ENCODE peak calls at places on chromosomes 5 and 9, in four cellular contexts. One of them, this sample, is unnamed. For H3K4me1 and H3K27me3, the result is how much of the 10 kb centered on the place peaks cover.

GRCh38 chr9:111926421-111926875 is 29.8 kb downstream of the UGCG start:
- DNase-seq in cardiac muscle cell: no peak
- DNase-seq in IMR-90: peak
- DNase-seq in GM23248: no peak
- DNase-seq in this sample: peak

GRCh38 chr5:90965110-90965676 is 406.6 kb downstream of the ADGRV1 start:
- DNase-seq in GM23248: no peak
- DNase-seq in cardiac muscle cell: no peak
- DNase-seq in IMR-90: no peak
- DNase-seq in this sample: no peak

GRCh38 chr5:74130141-74130897 is 504.3 kb downstream of the ARHGEF28 start:
- DNase-seq in IMR-90: no peak
- DNase-seq in cardiac muscle cell: no peak
- DNase-seq in GM23248: no peak
- DNase-seq in this sample: no peak

GRCh38 chr5:53063176-53063575 is 46.4 kb downstream of the MOCS2 start:
- DNase-seq in IMR-90: peak
- DNase-seq in cardiac muscle cell: no peak
- DNase-seq in GM23248: peak
- DNase-seq in this sample: no peak

GRCh38 chr9:96256800-96257199 is 45.2 kb downstream of the HSD17B3 start:
- DNase-seq in cardiac muscle cell: no peak
- DNase-seq in IMR-90: peak
- DNase-seq in GM23248: no peak
- DNase-seq in this sample: no peak

GRCh38 chr5:9440517-9440916 is 105.4 kb downstream of the SEMA5A start:
- DNase-seq in IMR-90: peak
- DNase-seq in GM23248: peak
- DNase-seq in cardiac muscle cell: no peak
- DNase-seq in this sample: no peak

GRCh38 chr9:31034311-31034710 is 1350.1 kb upstream of the ACO1 start:
- DNase-seq in cardiac muscle cell: no peak
- DNase-seq in IMR-90: no peak
- DNase-seq in GM23248: no peak
- DNase-seq in this sample: no peak

GRCh38 chr5:111198281-111198948 is 25.8 kb upstream of the CAMK4 start:
- DNase-seq in IMR-90: no peak
- DNase-seq in cardiac muscle cell: no peak
- DNase-seq in GM23248: no peak
- DNase-seq in this sample: no peak

GRCh38 chr9:133798160-133798559 is 60.0 kb upstream of the SARDH start:
- DNase-seq in GM23248: no peak
- DNase-seq in IMR-90: no peak
- DNase-seq in cardiac muscle cell: no peak
- DNase-seq in this sample: no peak

GRCh38 chr9:134234687-134235359 is 70.5 kb upstream of the RNU6ATAC start:
- DNase-seq in GM23248: no peak
- DNase-seq in IMR-90: no peak
- DNase-seq in cardiac muscle cell: no peak
- DNase-seq in this sample: no peak

GRCh38 chr5:6404129-6404528 is 25.8 kb upstream of the MED10 start:
- DNase-seq in GM23248: peak
- DNase-seq in IMR-90: peak
- DNase-seq in cardiac muscle cell: no peak
- DNase-seq in this sample: no peak

GRCh38 chr5:103259705-103260355 is 1.3 kb downstream of the MACIR start:
- DNase-seq in GM23248: peak
- DNase-seq in cardiac muscle cell: peak
- DNase-seq in IMR-90: peak
- DNase-seq in this sample: peak

GRCh38 chr5:81232449-81233079 is 558 bp upstream of the CKMT2 start:
- DNase-seq in IMR-90: no peak
- DNase-seq in GM23248: peak
- DNase-seq in cardiac muscle cell: peak
- DNase-seq in this sample: no peak

GRCh38 chr5:91635950-91636349 is 252.8 kb upstream of the ARRDC3 start:
- DNase-seq in GM23248: no peak
- DNase-seq in IMR-90: no peak
- DNase-seq in cardiac muscle cell: no peak
- DNase-seq in this sample: no peak

GRCh38 chr5:140569197-140569596 is 4.6 kb downstream of the SLC35A4 start:
- DNase-seq in GM23248: no peak
- DNase-seq in IMR-90: no peak
- DNase-seq in cardiac muscle cell: no peak
- DNase-seq in this sample: no peak

GRCh38 chr5:75656311-75657003 is 45.2 kb downstream of the ANKDD1B start:
- DNase-seq in cardiac muscle cell: no peak
- DNase-seq in GM23248: peak
- DNase-seq in IMR-90: peak
- DNase-seq in this sample: no peak

GRCh38 chr9:113548221-113549041 is 84.9 kb downstream of the RGS3 start:
- DNase-seq in IMR-90: no peak
- DNase-seq in cardiac muscle cell: peak
- DNase-seq in GM23248: peak
- DNase-seq in this sample: peak

GRCh38 chr9:113545068-113545467 is 81.5 kb downstream of the RGS3 start:
- DNase-seq in GM23248: no peak
- DNase-seq in cardiac muscle cell: no peak
- DNase-seq in IMR-90: no peak
- DNase-seq in this sample: no peak

GRCh38 chr9:113544001-113544340 is 80.4 kb downstream of the RGS3 start:
- DNase-seq in IMR-90: no peak
- DNase-seq in GM23248: no peak
- DNase-seq in cardiac muscle cell: no peak
- DNase-seq in this sample: no peak

GRCh38 chr9:113546566-113546965 is 83.0 kb downstream of the RGS3 start:
- DNase-seq in GM23248: no peak
- DNase-seq in cardiac muscle cell: no peak
- DNase-seq in IMR-90: no peak
- DNase-seq in this sample: no peak

GRCh38 chr9:113547501-113547900 is 84.0 kb downstream of the RGS3 start:
- DNase-seq in IMR-90: no peak
- DNase-seq in GM23248: no peak
- DNase-seq in cardiac muscle cell: no peak
- DNase-seq in this sample: no peak
- H3K4me1 ChIP-seq in IMR-90: under half
- H3K4me1 ChIP-seq in GM23248: under half
- H3K4me1 ChIP-seq in cardiac muscle cell: under half
- H3K4me1 ChIP-seq in this sample: under half

GRCh38 chr5:148573374-148573773 is 81.0 kb downstream of the HTR4 start:
- DNase-seq in cardiac muscle cell: no peak
- DNase-seq in GM23248: no peak
- DNase-seq in IMR-90: no peak
- DNase-seq in this sample: no peak

GRCh38 chr5:148569948-148570347 is 84.4 kb downstream of the HTR4 start:
- DNase-seq in IMR-90: no peak
- DNase-seq in GM23248: no peak
- DNase-seq in cardiac muscle cell: no peak
- DNase-seq in this sample: no peak

DNA sequence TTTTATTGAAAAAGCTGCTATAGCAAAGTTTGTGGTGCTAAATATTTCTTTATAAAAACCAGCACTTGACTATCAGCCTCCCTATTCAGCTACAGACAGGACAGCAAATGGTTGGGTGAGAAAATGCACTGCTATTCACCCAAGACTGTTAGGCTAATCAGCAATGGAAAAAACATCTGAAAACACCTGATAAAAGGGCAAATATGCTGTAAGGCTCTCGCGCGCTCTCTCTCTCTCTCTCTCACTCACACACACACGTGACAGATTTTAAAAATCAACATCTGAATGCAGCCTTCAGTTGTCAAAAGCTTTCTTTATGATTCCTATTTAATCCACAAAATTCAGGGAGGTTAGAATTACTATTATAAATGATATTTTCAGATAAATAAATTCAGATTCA is 80.2 kb downstream of the HTR4 start:
- DNase-seq in GM23248: no peak
- DNase-seq in IMR-90: no peak
- DNase-seq in cardiac muscle cell: no peak
- DNase-seq in this sample: no peak
- H3K27me3 ChIP-seq in GM23248: under half
- H3K27me3 ChIP-seq in IMR-90: under half
- H3K27me3 ChIP-seq in cardiac muscle cell: under half
- H3K27me3 ChIP-seq in this sample: under half

GRCh38 chr5:18987101-18987500 is 1000.9 kb downstream of the CDH18 start:
- DNase-seq in GM23248: no peak
- DNase-seq in cardiac muscle cell: peak
- DNase-seq in IMR-90: no peak
- DNase-seq in this sample: no peak
- H3K27ac ChIP-seq in GM23248: no peak
- H3K27ac ChIP-seq in cardiac muscle cell: peak
- H3K27ac ChIP-seq in IMR-90: no peak
- H3K27ac ChIP-seq in this sample: no peak

DNA sequence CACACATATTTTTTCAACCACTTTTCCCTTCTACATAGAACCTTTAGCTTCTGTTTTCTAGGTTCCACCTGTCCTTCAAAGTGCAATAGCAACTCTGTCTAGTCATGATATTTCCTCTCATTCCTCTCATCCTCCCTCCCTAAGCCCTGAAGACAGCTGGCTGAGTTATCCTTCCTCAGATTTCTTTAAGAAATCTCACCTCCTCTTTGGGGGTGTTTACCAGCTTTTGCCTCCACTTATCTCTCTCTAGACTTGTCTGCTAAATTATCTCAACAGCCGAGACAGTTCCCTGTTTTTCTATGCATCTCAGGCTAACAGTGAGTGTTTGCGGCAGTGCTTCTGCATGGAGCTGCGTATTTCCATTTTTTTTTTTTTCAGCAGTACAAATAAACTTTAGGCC is 20.8 kb downstream of the KCTD16 start:
- DNase-seq in IMR-90: no peak
- DNase-seq in cardiac muscle cell: no peak
- DNase-seq in GM23248: no peak
- DNase-seq in this sample: no peak
- H3K4me1 ChIP-seq in IMR-90: under half
- H3K4me1 ChIP-seq in cardiac muscle cell: under half
- H3K4me1 ChIP-seq in GM23248: half or more
- H3K4me1 ChIP-seq in this sample: half or more

DNA sequence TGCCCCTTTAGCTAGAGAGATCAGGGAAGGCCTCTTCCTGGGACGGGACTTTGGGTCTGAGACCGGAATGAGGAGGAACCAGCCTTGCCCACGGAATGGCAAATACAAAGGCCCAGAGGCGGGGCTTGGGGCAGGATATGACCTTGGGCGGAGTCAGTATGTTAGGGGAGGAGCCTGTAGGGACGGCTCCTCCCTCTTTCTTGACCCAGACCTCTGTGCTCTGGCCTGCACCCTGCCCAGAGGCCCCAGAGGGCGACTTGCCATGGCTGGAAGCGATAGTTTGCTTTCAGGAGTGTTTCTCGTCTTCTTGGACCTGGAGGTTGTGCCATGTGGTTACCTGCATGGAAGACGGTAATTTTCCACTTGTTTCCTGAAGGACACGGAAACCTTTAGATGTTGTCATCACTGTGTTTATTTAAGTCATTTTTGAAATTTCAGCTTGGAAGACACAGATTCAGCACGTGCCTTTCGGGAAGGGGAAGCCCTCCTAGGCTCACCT is 85.6 kb downstream of the DAB2IP start:
- DNase-seq in GM23248: peak
- DNase-seq in IMR-90: no peak
- DNase-seq in cardiac muscle cell: no peak
- DNase-seq in this sample: no peak
- H3K27me3 ChIP-seq in GM23248: under half
- H3K27me3 ChIP-seq in IMR-90: under half
- H3K27me3 ChIP-seq in cardiac muscle cell: under half
- H3K27me3 ChIP-seq in this sample: under half

GRCh38 chr9:131418143-131419028 is 24.5 kb downstream of the PRRC2B start:
- DNase-seq in IMR-90: peak
- DNase-seq in GM23248: peak
- DNase-seq in cardiac muscle cell: no peak
- DNase-seq in this sample: no peak
- H3K27ac ChIP-seq in IMR-90: peak
- H3K27ac ChIP-seq in GM23248: peak
- H3K27ac ChIP-seq in cardiac muscle cell: peak
- H3K27ac ChIP-seq in this sample: peak

This sample was measured in naive thymus-derived CD4-positive, alpha-beta T cell.